ENCODE peak calls at places on chromosomes 1 and 21, in eight cellular contexts. M, X, Z, E, A, U, Q and N are unnamed samples. For H3K4me1, the result is how much of the 10 kb centered on the place peaks cover.

GRCh38 chr1:202194328-202194648 is 689 bp downstream of the LGR6 start:
- DNase-seq in E (no peak), A (no peak), Q (no peak), U (no peak), Z (no peak), X (no peak), M (no peak), N (no peak)

GRCh38 chr1:212968385-212968863 is 18.1 kb downstream of the VASH2 start:
- DNase-seq in Z (no peak), E (no peak), M (no peak), U (no peak), A (no peak), X (no peak), Q (no peak), N (no peak)

GRCh38 chr1:169460193-169460833 is 25.4 kb downstream of the SLC19A2 start:
- DNase-seq in A (no peak), X (no peak), U (no peak), M (no peak), E (peak), Q (no peak), Z (no peak), N (no peak)

GRCh38 chr1:113281550-113281949 is 108.8 kb upstream of the MAGI3 start:
- DNase-seq in E (no peak), X (no peak), A (no peak), Q (no peak), M (no peak), U (no peak), Z (no peak), N (no peak)

GRCh38 chr1:159817276-159818041 is 9.2 kb upstream of the SLAMF8 start:
- DNase-seq in M (no peak), E (no peak), Z (no peak), X (no peak), U (no peak), Q (no peak), A (no peak), N (no peak)

GRCh38 chr1:222777463-222777862 is 37.4 kb upstream of the DISP1 start:
- DNase-seq in X (no peak), M (no peak), A (no peak), U (no peak), Q (no peak), Z (no peak), E (peak), N (no peak)

GRCh38 chr1:9589719-9590157 is 1.0 kb downstream of the TMEM201 start:
- DNase-seq in A (no peak), Q (no peak), X (no peak), Z (no peak), M (no peak), E (peak), U (no peak), N (peak)

GRCh38 chr1:162151900-162152829 is 82.7 kb downstream of the NOS1AP start:
- DNase-seq in Z (no peak), X (no peak), E (peak), M (no peak), Q (no peak), U (no peak), A (peak), N (no peak)

GRCh38 chr1:18332626-18333025 is 148.1 kb upstream of the KLHDC7A start:
- DNase-seq in X (no peak), Q (no peak), E (no peak), U (no peak), Z (no peak), M (no peak), A (no peak), N (no peak)

GRCh38 chr1:83882906-83883305 is 116.0 kb downstream of the TTLL7 start:
- DNase-seq in X (no peak), U (no peak), M (peak), Q (no peak), Z (no peak), A (no peak), E (peak), N (peak)

GRCh38 chr1:116944613-116945012 is 34.9 kb downstream of the PTGFRN start:
- DNase-seq in E (no peak), M (no peak), Z (no peak), Q (no peak), X (no peak), U (no peak), A (no peak), N (no peak)

GRCh38 chr1:22639286-22639685 is 2.9 kb downstream of the C1QA start:
- DNase-seq in Z (no peak), X (no peak), Q (peak), A (no peak), E (peak), M (no peak), U (no peak), N (no peak)

GRCh38 chr1:25099343-25099951 is 132.9 kb downstream of the SYF2 start:
- DNase-seq in M (no peak), Q (no peak), A (no peak), E (no peak), X (peak), U (no peak), Z (no peak), N (no peak)

GRCh38 chr1:13617773-13618172 is 34.1 kb downstream of the PDPN start:
- DNase-seq in Z (no peak), X (no peak), A (no peak), Q (no peak), E (no peak), M (no peak), U (no peak), N (no peak)

GRCh38 chr1:11299225-11299574 is 26.2 kb downstream of the UBIAD1 start:
- DNase-seq in Q (no peak), M (no peak), X (no peak), A (no peak), E (no peak), Z (no peak), U (no peak), N (no peak)

GRCh38 chr1:217115404-217116380 is 392.5 kb upstream of the ESRRG start:
- DNase-seq in M (no peak), Z (no peak), E (no peak), X (no peak), U (no peak), A (no peak), Q (no peak), N (no peak)

GRCh38 chr1:112904071-112904830 is 51.7 kb downstream of the SLC16A1 start:
- DNase-seq in U (no peak), X (no peak), E (peak), M (no peak), Q (no peak), A (no peak), Z (peak), N (peak)

GRCh38 chr1:238196516-238196915 is 305.8 kb upstream of the ZP4 start:
- DNase-seq in E (no peak), A (no peak), Z (no peak), U (no peak), M (no peak), X (no peak), Q (no peak), N (no peak)

GRCh38 chr21:41258617-41259016 is 58.0 kb upstream of the FAM3B start:
- DNase-seq in A (no peak), M (no peak), Z (no peak), U (no peak), X (no peak), Q (no peak), E (peak), N (no peak)

GRCh38 chr1:35691571-35692220 is 27.0 kb downstream of the C1orf216 start:
- DNase-seq in A (no peak), Z (no peak), U (no peak), E (no peak), M (no peak), X (no peak), Q (no peak), N (no peak)

GRCh38 chr1:159205225-159205624 is 550 bp downstream of the ACKR1 start:
- DNase-seq in U (no peak), M (no peak), X (no peak), Q (no peak), Z (no peak), E (no peak), A (no peak), N (no peak)

GRCh38 chr1:180502361-180503273 is at the start of gene ACBD6:
- DNase-seq in X (peak), A (peak), Z (peak), E (peak), U (peak), Q (peak), M (peak), N (peak)

GRCh38 chr1:103056423-103056822 is 51.9 kb downstream of the COL11A1 start:
- DNase-seq in E (peak), A (no peak), Q (no peak), X (no peak), U (no peak), M (no peak), Z (no peak), N (no peak)

GRCh38 chr1:39189592-39190041 is 14.9 kb upstream of the MACF1 start:
- DNase-seq in E (peak), M (no peak), X (no peak), Q (no peak), Z (no peak), U (no peak), A (no peak), N (no peak)

GRCh38 chr1:13616234-13616633 is 32.6 kb downstream of the PDPN start:
- DNase-seq in Z (no peak), A (no peak), X (no peak), Q (no peak), M (no peak), E (peak), U (no peak), N (no peak)

GRCh38 chr1:39183503-39184353 is 20.8 kb upstream of the MACF1 start:
- DNase-seq in X (peak), E (peak), U (peak), M (no peak), Z (peak), A (no peak), Q (no peak), N (peak)

GRCh38 chr1:228060458-228061190 is 21.9 kb upstream of the ARF1 start:
- DNase-seq in Q (no peak), M (no peak), U (peak), Z (peak), E (no peak), A (peak), X (peak), N (no peak)

GRCh38 chr21:16117851-16118592 is 388.2 kb downstream of the USP25 start:
- DNase-seq in M (no peak), E (peak), A (no peak), U (no peak), Z (no peak), X (no peak), Q (no peak), N (no peak)

GRCh38 chr1:12469990-12470389 is 148.0 kb downstream of the DHRS3 start:
- DNase-seq in Q (no peak), X (no peak), Z (no peak), U (no peak), A (no peak), M (no peak), E (no peak), N (no peak)

GRCh38 chr21:25862112-25862511 is 127.3 kb downstream of the GABPA start:
- DNase-seq in Z (no peak), Q (no peak), E (no peak), X (no peak), A (no peak), U (no peak), M (no peak), N (no peak)

GRCh38 chr1:77642196-77642595 is 40.3 kb downstream of the ZZZ3 start:
- DNase-seq in Q (no peak), Z (no peak), M (no peak), E (no peak), U (no peak), A (no peak), X (no peak), N (no peak)

GRCh38 chr1:108569097-108569728 is 9.3 kb downstream of the EEIG2 start:
- DNase-seq in M (no peak), A (no peak), E (no peak), U (no peak), Q (no peak), X (no peak), Z (no peak), N (no peak)

GRCh38 chr1:101257500-101258325 is 20.9 kb downstream of the S1PR1 start:
- DNase-seq in A (no peak), E (no peak), U (no peak), M (no peak), Z (peak), Q (no peak), X (no peak), N (no peak)

GRCh38 chr1:64675718-64676345 is 69.0 kb upstream of the RAVER2 start:
- DNase-seq in Z (no peak), X (no peak), Q (no peak), M (no peak), U (no peak), A (no peak), E (peak), N (no peak)

GRCh38 chr1:12480748-12481362 is 137.2 kb downstream of the DHRS3 start:
- DNase-seq in Z (peak), X (no peak), A (no peak), Q (no peak), U (no peak), E (peak), M (no peak), N (peak)

GRCh38 chr1:112133487-112133886 is 144.0 kb upstream of the KCND3 start:
- DNase-seq in Q (no peak), U (no peak), X (no peak), A (no peak), Z (no peak), M (no peak), E (no peak), N (no peak)

GRCh38 chr1:37362990-37363389 is 111.4 kb upstream of the ZC3H12A start:
- DNase-seq in Q (no peak), A (no peak), X (no peak), U (no peak), Z (no peak), E (no peak), M (no peak), N (no peak)
- H3K27ac ChIP-seq in Q (no peak), A (no peak), X (no peak), U (no peak), Z (no peak), E (no peak), M (no peak), N (no peak)

GRCh38 chr21:44568667-44569556 is 4.6 kb upstream of the KRTAP10-4 start:
- DNase-seq in U (peak), A (no peak), Q (no peak), Z (no peak), X (no peak), E (no peak), M (no peak), N (no peak)
- H3K4me1 ChIP-seq in U (under half), A (under half), Q (under half), Z (under half), X (under half), E (under half), M (under half), N (under half)

DNA sequence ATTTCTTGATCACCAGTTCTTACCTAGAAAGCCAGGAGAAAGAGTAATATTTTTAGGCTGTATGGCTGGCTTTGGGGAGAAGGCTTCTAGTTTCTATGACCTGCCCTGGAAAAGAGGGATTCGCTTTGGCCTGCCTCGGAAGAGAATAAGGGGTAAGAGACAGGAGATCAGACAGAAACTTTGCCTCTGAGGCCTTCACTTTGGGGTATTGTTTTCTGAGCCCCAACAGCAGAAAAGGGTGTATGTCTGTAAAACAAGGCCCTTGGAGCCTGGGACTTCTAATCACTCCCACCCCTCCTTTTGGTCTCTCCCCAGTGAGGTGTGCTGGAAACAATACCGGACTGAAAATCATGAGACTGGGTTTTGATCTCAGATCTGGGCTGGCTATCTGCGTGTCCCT is 5.1 kb downstream of the SLC45A3 start:
- DNase-seq in Q (no peak), U (no peak), X (no peak), E (no peak), Z (no peak), A (no peak), M (no peak), N (no peak)
- H3K27ac ChIP-seq in Q (no peak), U (no peak), X (no peak), E (no peak), Z (no peak), A (no peak), M (no peak), N (no peak)

DNA sequence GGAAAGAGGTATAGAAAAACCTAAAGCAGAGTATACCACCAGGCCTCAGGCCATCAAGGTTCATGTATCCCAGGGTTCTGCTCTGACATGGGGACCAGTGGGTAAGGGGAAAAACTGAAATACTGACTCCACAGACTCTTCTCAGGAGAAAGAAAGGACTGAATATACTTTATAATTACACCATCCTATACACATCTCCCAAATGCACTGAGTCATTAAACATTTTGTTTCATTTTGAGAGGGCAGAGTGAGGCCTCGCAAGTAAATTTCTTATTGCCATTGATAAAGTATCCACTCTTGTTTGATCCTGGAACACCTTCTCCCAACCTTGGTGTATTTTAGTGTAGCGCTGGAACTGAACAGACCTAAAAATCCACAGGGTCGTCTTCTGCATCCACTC is 247.9 kb downstream of the SLC45A1 start:
- DNase-seq in A (no peak), M (no peak), Q (no peak), U (no peak), Z (no peak), E (no peak), X (no peak), N (no peak)
- H3K4me1 ChIP-seq in A (under half), M (under half), Q (under half), U (under half), Z (under half), E (under half), X (under half), N (under half)

DNA sequence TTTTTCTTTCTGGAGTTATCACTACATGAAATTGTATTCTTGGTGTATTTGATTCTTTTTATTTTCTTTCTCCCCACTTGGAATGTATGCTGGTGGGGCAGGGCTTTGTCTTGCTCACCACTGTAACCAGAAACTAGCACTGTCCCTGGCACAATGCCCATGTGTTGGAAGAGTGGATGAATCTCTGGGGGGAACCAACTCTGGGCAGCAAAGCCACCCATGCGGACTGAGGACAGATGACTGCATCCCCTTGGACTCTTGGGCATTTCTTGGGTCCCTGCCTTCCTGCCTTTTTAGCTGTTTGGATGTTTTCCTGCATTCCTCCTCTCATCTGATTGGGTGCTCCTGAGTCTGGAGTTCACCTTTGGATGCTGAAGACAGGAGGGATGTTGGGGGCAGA is 6.1 kb downstream of the CYP4B1 start:
- DNase-seq in M (no peak), Q (no peak), Z (peak), X (no peak), E (no peak), U (no peak), A (peak), N (no peak)
- H3K27ac ChIP-seq in M (no peak), Q (peak), Z (peak), X (no peak), E (no peak), U (peak), A (peak), N (no peak)

GRCh38 chr21:44732263-44732662 is 20.9 kb upstream of the TSPEAR start:
- DNase-seq in U (no peak), M (no peak), Q (no peak), Z (no peak), A (no peak), X (no peak), E (no peak), N (no peak)

GRCh38 chr21:44734841-44735240 is 23.5 kb upstream of the TSPEAR start:
- DNase-seq in E (no peak), M (no peak), X (no peak), U (no peak), A (no peak), Z (no peak), Q (no peak), N (no peak)

GRCh38 chr21:44732956-44733355 is 21.6 kb upstream of the TSPEAR start:
- DNase-seq in Z (no peak), E (no peak), X (no peak), U (no peak), M (no peak), Q (no peak), A (no peak), N (no peak)

GRCh38 chr21:44735821-44736220 is 24.4 kb upstream of the TSPEAR start:
- DNase-seq in Z (no peak), A (no peak), E (no peak), X (no peak), U (no peak), M (no peak), Q (no peak), N (no peak)

GRCh38 chr21:44734026-44734745 is 22.8 kb upstream of the TSPEAR start:
- DNase-seq in E (no peak), A (no peak), Q (no peak), U (no peak), Z (no peak), X (no peak), M (no peak), N (no peak)
- H3K4me1 ChIP-seq in E (under half), A (under half), Q (under half), U (under half), Z (under half), X (under half), M (under half), N (under half)

DNA sequence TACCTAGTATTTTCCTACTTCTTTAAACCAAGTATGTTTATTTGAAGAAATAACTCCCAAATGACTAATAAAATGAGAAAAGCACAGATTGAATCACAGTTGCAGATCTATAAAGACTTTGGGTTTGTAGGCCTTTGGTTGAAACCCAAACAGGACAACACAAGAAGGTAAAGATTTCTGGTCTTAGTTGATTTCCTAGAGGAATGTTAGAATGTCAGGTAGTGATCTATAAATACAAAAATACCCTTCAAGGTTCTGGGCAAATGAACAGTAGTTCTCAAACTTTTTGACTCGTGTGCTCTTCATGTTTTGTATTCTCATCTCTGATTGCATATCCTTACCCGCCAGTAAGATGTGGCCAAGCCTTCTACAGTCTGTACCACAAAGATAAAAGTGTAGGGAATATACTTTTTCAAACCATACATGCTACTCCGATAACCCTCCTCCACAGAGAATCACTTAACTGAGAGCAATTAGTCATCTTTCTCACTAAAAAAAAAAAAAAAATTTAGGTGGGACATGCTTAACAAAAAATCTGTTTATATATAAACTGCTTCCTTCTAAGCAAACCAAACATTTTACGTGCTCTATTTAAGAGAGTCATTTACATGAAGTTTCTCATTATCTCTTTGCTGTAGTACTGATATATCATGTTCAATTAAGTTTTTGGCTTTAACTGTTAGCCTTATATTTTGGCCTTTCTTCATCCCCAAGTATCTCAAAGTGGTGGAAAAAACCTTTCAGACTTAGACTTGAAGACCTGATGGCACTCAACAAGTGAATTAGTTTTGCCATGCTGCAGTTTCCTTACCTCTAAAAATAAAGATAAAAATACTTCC is 36.0 kb downstream of the CNIH4 start:
- DNase-seq in E (peak), Z (no peak), U (no peak), X (no peak), A (no peak), Q (no peak), M (no peak), N (no peak)
- H3K27ac ChIP-seq in E (no peak), Z (no peak), U (no peak), X (no peak), A (no peak), Q (no peak), M (no peak), N (no peak)

GRCh38 chr1:207867136-207868081 is 43.5 kb downstream of the CD34 start:
- DNase-seq in M (peak), X (peak), E (peak), A (no peak), Q (peak), Z (no peak), U (peak), N (no peak)
- H3K4me1 ChIP-seq in M (half or more), X (under half), E (under half), A (under half), Q (half or more), Z (under half), U (under half), N (under half)